ENCODE peak calls at places on chromosomes 4 and X, in nine cellular contexts. H is WTC11; D is activated naive CD8-positive, alpha-beta T cell treated with anti-CD3 and anti-CD28 coated beads, Interleukin-2, amount 10 ng/mL, durations not matched to agents 7 days and 5 days; R is neural crest cell; C is AG09309; B is NCI-H146; G is stromal cell of bone marrow; K is mucosa of descending colon; Z is IMR-90. M is an unnamed sample.

GRCh38 chr4:83356899-83357661 is 22.4 kb upstream of the HPSE start:
- DNase-seq in G (peak), B (no peak), D (no peak), C (peak), R (no peak), K (no peak), H (no peak), Z (peak), M (peak)

GRCh38 chr4:67776746-67777145 is 22.6 kb upstream of the GNRHR start:
- DNase-seq in H (no peak), Z (no peak), B (peak), G (no peak), D (no peak), C (no peak), K (no peak), R (no peak), M (no peak)

GRCh38 chr4:89482248-89482647 is 174.6 kb upstream of the GPRIN3 start:
- DNase-seq in D (no peak), Z (peak), K (peak), H (peak), B (peak), G (peak), R (no peak), C (no peak), M (peak)

GRCh38 chr4:6192245-6192644 is 8.1 kb downstream of the JAKMIP1 start:
- DNase-seq in H (no peak), G (no peak), K (no peak), R (no peak), Z (no peak), C (no peak), B (no peak), D (no peak), M (peak)

GRCh38 chrX:47576021-47576898 is 6.0 kb upstream of the TIMP1 start:
- DNase-seq in C (no peak), H (no peak), B (no peak), K (no peak), Z (no peak), D (no peak), R (no peak), G (no peak), M (no peak)

GRCh38 chrX:68824152-68824433 is 4.7 kb upstream of the EFNB1 start:
- DNase-seq in G (no peak), K (no peak), H (no peak), Z (no peak), R (no peak), C (no peak), D (no peak), B (no peak), M (no peak)

GRCh38 chr4:78032446-78032845 is 24.7 kb upstream of the FRAS1 start:
- DNase-seq in D (no peak), K (peak), R (no peak), C (no peak), B (peak), H (no peak), G (no peak), Z (no peak), M (no peak)

GRCh38 chrX:39688576-39689373 is 409.0 kb downstream of the BCOR start:
- DNase-seq in B (peak), H (peak), D (peak), K (peak), G (no peak), R (peak), Z (peak), C (no peak), M (no peak)

GRCh38 chrX:20374866-20375530 is 108.3 kb upstream of the RPS6KA3 start:
- DNase-seq in D (no peak), H (no peak), B (no peak), R (no peak), G (no peak), Z (no peak), K (no peak), C (no peak), M (no peak)